ENCODE peak calls at places on chromosomes 7 and 10, in four cellular contexts. One of them, this sample, is unnamed. For H3K27me3, the result is how much of the 10 kb centered on the place peaks cover.

GRCh38 chr10:90306187-90306586 is 551.7 kb downstream of the HTR7 start:
- DNase-seq in brain microvascular endothelial cell: peak
- DNase-seq in right lobe of liver: no peak
- DNase-seq in body of pancreas: no peak
- DNase-seq in this sample: no peak

GRCh38 chr7:138254444-138254843 is 178.2 kb downstream of the AKR1D1 start:
- DNase-seq in brain microvascular endothelial cell: no peak
- DNase-seq in right lobe of liver: no peak
- DNase-seq in body of pancreas: no peak
- DNase-seq in this sample: no peak

GRCh38 chr7:132317856-132318255 is 258.4 kb downstream of the PLXNA4 start:
- DNase-seq in brain microvascular endothelial cell: no peak
- DNase-seq in right lobe of liver: no peak
- DNase-seq in body of pancreas: no peak
- DNase-seq in this sample: no peak

GRCh38 chr7:119271147-119271779 is 1001.7 kb upstream of the KCND2 start:
- DNase-seq in brain microvascular endothelial cell: no peak
- DNase-seq in right lobe of liver: no peak
- DNase-seq in body of pancreas: no peak
- DNase-seq in this sample: no peak

GRCh38 chr7:37683263-37684120 is at the start of gene GPR141:
- DNase-seq in brain microvascular endothelial cell: no peak
- DNase-seq in right lobe of liver: no peak
- DNase-seq in body of pancreas: no peak
- DNase-seq in this sample: no peak

GRCh38 chr7:139095194-139095659 is 14.3 kb downstream of the ZC3HAV1 start:
- DNase-seq in brain microvascular endothelial cell: no peak
- DNase-seq in right lobe of liver: no peak
- DNase-seq in body of pancreas: no peak
- DNase-seq in this sample: no peak

GRCh38 chr10:42876476-42876875 is 93.9 kb downstream of the BMS1 start:
- DNase-seq in brain microvascular endothelial cell: no peak
- DNase-seq in right lobe of liver: no peak
- DNase-seq in body of pancreas: no peak
- DNase-seq in this sample: peak

GRCh38 chr10:43856299-43856698 is 207.6 kb upstream of the ZNF32 start:
- DNase-seq in brain microvascular endothelial cell: no peak
- DNase-seq in right lobe of liver: no peak
- DNase-seq in body of pancreas: no peak
- DNase-seq in this sample: no peak

GRCh38 chr10:109996766-109997171 is 11.0 kb upstream of the ADD3 start:
- DNase-seq in brain microvascular endothelial cell: no peak
- DNase-seq in right lobe of liver: no peak
- DNase-seq in body of pancreas: no peak
- DNase-seq in this sample: no peak

GRCh38 chr7:98630770-98631169 is 13.7 kb downstream of the NPTX2 start:
- DNase-seq in brain microvascular endothelial cell: no peak
- DNase-seq in right lobe of liver: no peak
- DNase-seq in body of pancreas: no peak
- DNase-seq in this sample: no peak

GRCh38 chr7:157406971-157407370 is 70.2 kb downstream of the DNAJB6 start:
- DNase-seq in brain microvascular endothelial cell: no peak
- DNase-seq in right lobe of liver: no peak
- DNase-seq in body of pancreas: no peak
- DNase-seq in this sample: no peak

GRCh38 chr10:10985361-10985760 is 32.3 kb upstream of the CELF2 start:
- DNase-seq in brain microvascular endothelial cell: no peak
- DNase-seq in right lobe of liver: no peak
- DNase-seq in body of pancreas: no peak
- DNase-seq in this sample: no peak

GRCh38 chr7:152521420-152522337 is 85.9 kb upstream of the KMT2C start:
- DNase-seq in brain microvascular endothelial cell: no peak
- DNase-seq in right lobe of liver: no peak
- DNase-seq in body of pancreas: peak
- DNase-seq in this sample: no peak

GRCh38 chr7:44460325-44460724 is 30.1 kb downstream of the NUDCD3 start:
- DNase-seq in brain microvascular endothelial cell: no peak
- DNase-seq in right lobe of liver: no peak
- DNase-seq in body of pancreas: no peak
- DNase-seq in this sample: no peak

GRCh38 chr10:26621889-26622681 is 75.4 kb upstream of the PDSS1 start:
- DNase-seq in brain microvascular endothelial cell: no peak
- DNase-seq in right lobe of liver: peak
- DNase-seq in body of pancreas: peak
- DNase-seq in this sample: peak

GRCh38 chr10:77901743-77902142 is 24.8 kb downstream of the DLG5 start:
- DNase-seq in brain microvascular endothelial cell: no peak
- DNase-seq in right lobe of liver: no peak
- DNase-seq in body of pancreas: no peak
- DNase-seq in this sample: no peak

GRCh38 chr10:72328829-72329204 is 25.9 kb downstream of the DNAJB12 start:
- DNase-seq in brain microvascular endothelial cell: no peak
- DNase-seq in right lobe of liver: no peak
- DNase-seq in body of pancreas: no peak
- DNase-seq in this sample: no peak

DNA sequence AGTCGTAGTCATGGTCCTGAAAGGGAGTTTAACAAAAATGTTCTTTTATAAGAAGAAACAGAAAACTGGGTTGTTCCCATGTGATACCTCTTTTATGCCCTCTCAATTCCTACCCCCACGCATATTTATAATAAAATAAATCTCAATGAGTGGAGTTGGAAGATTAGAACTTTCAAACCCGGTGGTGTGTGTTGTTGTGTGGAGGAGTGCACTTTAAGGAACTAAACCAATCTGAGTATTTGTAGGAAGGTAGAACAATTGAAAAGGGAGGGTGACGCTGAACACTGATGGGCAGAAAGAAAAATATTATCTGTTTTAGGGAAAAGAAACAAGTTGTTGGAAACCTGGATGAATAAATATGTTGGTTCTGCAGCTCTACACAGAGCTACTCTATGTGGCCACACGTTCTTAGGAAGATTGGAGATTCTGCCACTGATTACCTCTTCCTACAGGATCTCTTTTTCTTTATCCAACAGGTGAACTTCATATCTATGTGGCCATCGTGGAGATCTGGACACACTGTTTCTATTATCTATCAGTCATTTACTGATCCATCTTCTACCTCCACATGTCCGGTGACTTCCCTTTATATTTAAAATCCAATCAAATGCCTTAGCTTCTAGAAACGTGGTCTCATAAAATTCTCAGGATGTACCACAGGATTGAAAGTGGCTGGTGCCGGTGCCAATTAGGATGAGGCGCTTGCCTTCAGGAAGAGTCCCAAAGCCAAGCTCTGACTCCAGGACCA is 13.0 kb upstream of the GATA3 start:
- DNase-seq in brain microvascular endothelial cell: no peak
- DNase-seq in right lobe of liver: no peak
- DNase-seq in body of pancreas: no peak
- DNase-seq in this sample: no peak
- H3K27me3 ChIP-seq in brain microvascular endothelial cell: half or more
- H3K27me3 ChIP-seq in right lobe of liver: under half
- H3K27me3 ChIP-seq in body of pancreas: under half
- H3K27me3 ChIP-seq in this sample: under half

GRCh38 chr10:86940677-86941076 is 16.7 kb downstream of the MMRN2 start:
- DNase-seq in brain microvascular endothelial cell: no peak
- DNase-seq in right lobe of liver: no peak
- DNase-seq in body of pancreas: no peak
- DNase-seq in this sample: no peak
- TF ChIP-seq CTCF in brain microvascular endothelial cell: no peak
- TF ChIP-seq CTCF in right lobe of liver: no peak
- TF ChIP-seq CTCF in body of pancreas: no peak
- TF ChIP-seq CTCF in this sample: no peak

GRCh38 chr10:93073539-93074136 is at the start of gene CYP26A1:
- DNase-seq in brain microvascular endothelial cell: no peak
- DNase-seq in right lobe of liver: no peak
- DNase-seq in body of pancreas: no peak
- DNase-seq in this sample: no peak

GRCh38 chr10:93071177-93071472 is 2.6 kb upstream of the CYP26A1 start:
- DNase-seq in brain microvascular endothelial cell: no peak
- DNase-seq in right lobe of liver: no peak
- DNase-seq in body of pancreas: no peak
- DNase-seq in this sample: no peak

GRCh38 chr10:93071674-93072224 is 1.9 kb upstream of the CYP26A1 start:
- DNase-seq in brain microvascular endothelial cell: no peak
- DNase-seq in right lobe of liver: peak
- DNase-seq in body of pancreas: peak
- DNase-seq in this sample: no peak

GRCh38 chr10:93072713-93073538 is 767 bp upstream of the CYP26A1 start:
- DNase-seq in brain microvascular endothelial cell: no peak
- DNase-seq in right lobe of liver: no peak
- DNase-seq in body of pancreas: no peak
- DNase-seq in this sample: no peak

DNA sequence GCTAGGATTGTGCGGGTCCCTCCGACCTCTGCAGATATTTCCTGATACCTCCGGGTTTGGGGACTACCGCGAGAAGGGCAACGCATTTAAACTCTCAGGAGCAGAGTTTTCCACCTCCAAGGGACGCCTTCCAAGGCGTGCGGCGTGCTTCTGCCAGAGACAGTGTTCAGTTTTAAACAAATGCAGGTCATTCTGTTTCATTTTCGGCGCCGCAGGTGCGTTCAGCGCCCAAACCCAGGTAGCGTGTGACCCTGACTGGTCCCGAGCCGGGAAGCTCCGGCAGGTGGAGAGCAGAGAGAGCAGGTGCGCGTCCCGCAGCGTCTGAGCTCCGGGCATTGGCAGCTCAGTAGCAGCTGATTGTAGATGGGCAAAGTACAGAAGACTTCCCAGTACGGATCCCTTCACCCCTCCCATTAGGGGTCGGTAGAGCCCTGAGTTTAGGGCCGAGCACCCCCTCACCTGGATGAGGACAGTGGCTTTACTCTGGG is 1.4 kb upstream of the CYP26A1 start:
- DNase-seq in brain microvascular endothelial cell: no peak
- DNase-seq in right lobe of liver: no peak
- DNase-seq in body of pancreas: no peak
- DNase-seq in this sample: no peak
- H3K27me3 ChIP-seq in brain microvascular endothelial cell: half or more
- H3K27me3 ChIP-seq in right lobe of liver: under half
- H3K27me3 ChIP-seq in body of pancreas: under half
- H3K27me3 ChIP-seq in this sample: under half

DNA sequence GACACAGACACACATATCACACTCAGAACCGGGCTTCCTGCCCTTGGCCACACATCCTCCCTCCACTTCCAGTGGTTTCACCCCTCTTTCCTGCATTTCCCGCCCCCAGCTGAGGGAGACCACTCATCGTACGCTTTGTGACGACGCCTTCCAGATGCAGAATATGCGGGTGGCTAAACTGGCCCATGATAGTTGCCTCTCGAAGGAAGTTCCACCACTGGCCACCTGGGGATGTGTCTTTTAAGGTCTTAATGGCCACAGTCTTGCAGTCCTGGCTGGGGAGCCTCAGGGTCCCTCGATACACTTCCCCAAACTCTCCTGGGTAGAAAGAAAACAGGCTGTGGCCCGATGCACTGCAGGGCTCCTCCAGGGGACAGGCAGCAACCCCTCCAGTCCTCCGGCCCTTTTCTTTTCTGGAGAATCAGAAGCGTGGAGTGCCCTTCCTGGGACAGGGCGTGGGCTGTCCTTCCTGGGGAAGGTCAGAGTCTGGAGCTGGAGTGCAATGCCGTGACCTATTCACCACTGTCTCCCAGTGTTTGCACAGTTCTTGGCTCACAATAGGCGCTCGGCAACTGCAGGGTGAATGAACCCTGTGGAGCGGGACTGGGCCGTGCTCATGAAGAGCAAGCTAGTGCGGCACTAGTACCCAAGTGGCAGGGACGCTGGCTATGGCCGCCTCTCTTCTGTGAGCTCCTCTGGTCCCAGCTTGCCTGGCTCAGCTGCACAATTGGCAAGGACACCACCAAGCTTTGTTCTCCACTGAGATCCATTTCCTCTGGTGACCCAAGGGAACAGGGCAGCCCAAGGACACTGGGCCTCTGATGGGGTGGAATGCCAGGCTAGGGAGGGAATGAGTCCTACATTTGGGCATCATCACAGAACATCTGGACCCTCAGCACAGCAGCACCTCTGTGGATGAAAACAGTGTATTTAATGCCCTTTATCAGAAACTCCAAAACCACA is 13.2 kb downstream of the EPHA1 start:
- DNase-seq in brain microvascular endothelial cell: no peak
- DNase-seq in right lobe of liver: peak
- DNase-seq in body of pancreas: no peak
- DNase-seq in this sample: peak
- TF ChIP-seq CTCF in brain microvascular endothelial cell: peak
- TF ChIP-seq CTCF in right lobe of liver: no peak
- TF ChIP-seq CTCF in body of pancreas: no peak
- TF ChIP-seq CTCF in this sample: no peak

This sample was measured in lung.